ENCODE peak calls at places on chromosomes 11 and 22, in six cellular contexts. Y, P, N, X, L and I are unnamed samples.

GRCh38 chr11:2471048-2471803 is 26.4 kb downstream of the KCNQ1 start:
- DNase-seq in Y (no peak), P (no peak), N (no peak), X (no peak), L (no peak), I (no peak)

GRCh38 chr11:74460481-74461154 is 6.7 kb downstream of the KCNE3 start:
- DNase-seq in Y (peak; percentile 65), P (peak; percentile 23), N (peak; percentile 51), X (no peak), L (no peak), I (no peak)

GRCh38 chr22:49600891-49601431 is 226.7 kb downstream of the BRD1 start:
- DNase-seq in Y (no peak), P (no peak), N (no peak), X (no peak), L (no peak), I (no peak)

GRCh38 chr11:1163911-1164735 is 6.4 kb downstream of the MUC5AC start:
- DNase-seq in Y (no peak), P (no peak), N (no peak), X (no peak), L (no peak), I (no peak)

GRCh38 chr22:19216579-19216978 is 38.0 kb upstream of the SLC25A1 start:
- DNase-seq in Y (no peak), P (no peak), N (no peak), X (no peak), L (peak; percentile 12), I (no peak)

GRCh38 chr11:34706709-34707461 is 86.0 kb downstream of the EHF start:
- DNase-seq in Y (no peak), P (no peak), N (no peak), X (no peak), L (no peak), I (no peak)

GRCh38 chr11:127818625-127819024 is 768.7 kb downstream of the ETS1 start:
- DNase-seq in Y (no peak), P (no peak), N (no peak), X (no peak), L (no peak), I (no peak)

GRCh38 chr22:23822101-23822671 is 16.6 kb downstream of the DERL3 start:
- DNase-seq in Y (no peak), P (no peak), N (no peak), X (no peak), L (no peak), I (no peak)

GRCh38 chr22:50738649-50739227 is 734 bp downstream of the ACR start:
- DNase-seq in Y (no peak), P (no peak), N (no peak), X (no peak), L (no peak), I (no peak)

GRCh38 chr11:46112961-46113617 is 8.2 kb downstream of the PHF21A start:
- DNase-seq in Y (peak; percentile 80), P (peak; percentile 83), N (peak; percentile 68), X (no peak), L (peak; percentile 59), I (peak; percentile 61)

GRCh38 chr11:129251067-129251466 is 58.9 kb upstream of the ARHGAP32 start:
- DNase-seq in Y (no peak), P (no peak), N (peak; percentile 56), X (no peak), L (no peak), I (no peak)

GRCh38 chr11:88367310-88367709 is 29.8 kb upstream of the CTSC start:
- DNase-seq in Y (no peak), P (no peak), N (no peak), X (no peak), L (no peak), I (no peak)

GRCh38 chr11:118263694-118264567 is at the start of gene MPZL2:
- DNase-seq in Y (no peak), P (no peak), N (no peak), X (no peak), L (peak; percentile 81), I (no peak)

GRCh38 chr11:75924966-75925784 is 110.2 kb downstream of the UVRAG start:
- DNase-seq in Y (no peak), P (no peak), N (no peak), X (no peak), L (no peak), I (no peak)

GRCh38 chr22:27620367-27621154 is 181.0 kb downstream of the MN1 start:
- DNase-seq in Y (no peak), P (peak; percentile 11), N (no peak), X (no peak), L (no peak), I (no peak)

GRCh38 chr11:72233056-72233772 is 8.6 kb downstream of the INPPL1 start:
- DNase-seq in Y (no peak), P (no peak), N (no peak), X (no peak), L (no peak), I (no peak)

GRCh38 chr11:70606248-70606950 is 208.1 kb downstream of the CTTN start:
- DNase-seq in Y (no peak), P (no peak), N (no peak), X (no peak), L (no peak), I (no peak)

GRCh38 chr11:125202362-125202880 is 37.9 kb downstream of the PKNOX2 start:
- DNase-seq in Y (no peak), P (no peak), N (no peak), X (no peak), L (no peak), I (no peak)

GRCh38 chr11:102010776-102011500 is 36.3 kb upstream of the CFAP300 start:
- DNase-seq in Y (peak; percentile 27), P (peak; percentile 77), N (peak; percentile 82), X (no peak), L (peak; percentile 53), I (peak; percentile 62)

GRCh38 chr11:117143390-117143789 is 697 bp upstream of the PAFAH1B2 start:
- DNase-seq in Y (peak; percentile 70), P (peak; percentile 43), N (peak; percentile 59), X (no peak), L (no peak), I (peak; percentile 56)

GRCh38 chr11:117144477-117145392 is 648 bp downstream of the PAFAH1B2 start:
- DNase-seq in Y (peak; percentile 83), P (peak; percentile 31), N (peak; percentile 86), X (no peak), L (peak; percentile 64), I (peak; percentile 67)

GRCh38 chr11:117145393-117145761 is 1.3 kb downstream of the PAFAH1B2 start:
- DNase-seq in Y (peak; percentile 65), P (peak; percentile 38), N (peak; percentile 32), X (no peak), L (peak; percentile 16), I (peak; percentile 59)

GRCh38 chr11:117143871-117144476 is at the start of gene PAFAH1B2:
- DNase-seq in Y (peak; percentile 97), P (peak; percentile 92), N (peak; percentile 90), X (peak; percentile 82), L (peak; percentile 88), I (peak; percentile 97)

GRCh38 chr11:117146521-117146920 is 2.4 kb downstream of the PAFAH1B2 start:
- DNase-seq in Y (no peak), P (no peak), N (peak; percentile 53), X (no peak), L (no peak), I (no peak)
- TF ChIP-seq BHLHE40 in Y (no peak), P (no peak), N (no peak), X (no peak), L (no peak), I (no peak)

GRCh38 chr11:77374611-77375031 is 73.1 kb upstream of the GDPD4 start:
- DNase-seq in Y (no peak), P (no peak), N (peak; percentile 46), X (no peak), L (no peak), I (no peak)
- TF ChIP-seq BHLHE40 in Y (no peak), P (no peak), N (no peak), X (no peak), L (no peak), I (no peak)

DNA sequence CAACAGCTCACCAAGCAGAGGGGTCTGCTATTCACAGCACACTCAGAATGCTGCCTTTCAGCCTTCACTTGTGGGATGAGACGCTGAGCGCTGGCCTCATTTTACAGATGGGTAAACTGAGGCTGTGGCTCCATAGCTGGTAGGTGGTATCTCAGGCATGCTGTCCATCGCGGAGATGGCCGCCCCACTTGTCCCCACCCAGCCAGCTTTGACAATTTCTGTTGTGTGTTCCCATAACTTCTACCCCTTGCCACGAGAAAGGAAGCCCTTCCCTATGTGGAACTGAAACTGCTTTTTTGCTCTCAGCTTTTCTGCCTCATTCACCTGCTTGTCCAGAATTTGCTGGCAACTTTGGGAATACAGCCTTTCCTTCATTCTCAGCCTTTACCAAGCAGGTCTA is 36.1 kb upstream of the NNMT start:
- DNase-seq in Y (no peak), P (no peak), N (no peak), X (no peak), L (no peak), I (no peak)
- TF ChIP-seq BHLHE40 in Y (no peak), P (no peak), N (no peak), X (no peak), L (no peak), I (no peak)

GRCh38 chr22:26597480-26597879 is 7.5 kb upstream of the TPST2 start:
- DNase-seq in Y (no peak), P (no peak), N (no peak), X (no peak), L (no peak), I (no peak)

GRCh38 chr22:26590525-26590858 is 560 bp upstream of the TPST2 start:
- DNase-seq in Y (no peak), P (no peak), N (no peak), X (no peak), L (peak; percentile 4), I (no peak)

GRCh38 chr22:26597026-26597425 is 7.1 kb upstream of the TPST2 start:
- DNase-seq in Y (no peak), P (no peak), N (no peak), X (no peak), L (no peak), I (no peak)

GRCh38 chr22:26592368-26593015 is 2.6 kb upstream of the TPST2 start:
- DNase-seq in Y (no peak), P (no peak), N (no peak), X (peak; percentile 72), L (no peak), I (no peak)

DNA sequence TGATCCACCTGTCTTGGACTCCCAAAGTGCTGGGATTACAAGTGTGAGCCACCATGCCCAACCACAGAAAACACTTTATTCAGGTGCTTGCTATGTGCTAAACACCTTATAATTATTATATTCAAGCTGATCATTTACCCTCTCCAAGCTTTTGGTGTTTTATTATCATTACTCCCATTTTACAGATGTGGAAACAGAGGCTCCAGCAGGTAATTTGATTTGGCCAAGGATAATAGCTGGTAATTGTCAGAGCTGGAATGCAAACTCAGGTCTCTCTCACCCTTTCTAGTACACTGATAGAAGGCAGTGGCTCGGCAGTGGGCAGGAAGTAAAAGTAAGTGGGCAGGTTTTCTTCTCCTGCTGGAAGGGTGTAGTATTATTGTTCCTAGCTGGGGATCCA is 3.8 kb upstream of the TPST2 start:
- DNase-seq in Y (no peak), P (no peak), N (no peak), X (no peak), L (no peak), I (no peak)
- TF ChIP-seq BHLHE40 in Y (no peak), P (no peak), N (no peak), X (no peak), L (no peak), I (no peak)